ENCODE peak calls at places on chromosomes 11 and 22, in ten cellular contexts. F, P, W, L, Y, T, O, R, S and H are unnamed samples.

GRCh38 chr11:76666408-76666807 is 4.1 kb downstream of the LRRC32 start:
- DNase-seq in F (no peak), P (peak; percentile 55), W (peak; percentile 69), L (no peak), Y (no peak), T (no peak), O (no peak), R (no peak), S (peak; percentile 55), H (no peak)

GRCh38 chr11:113697798-113698407 is 8.2 kb downstream of the TMPRSS5 start:
- DNase-seq in F (no peak), P (no peak), W (no peak), L (no peak), Y (no peak), T (no peak), O (no peak), R (no peak), S (no peak), H (no peak)

GRCh38 chr11:20337526-20338154 is 25.9 kb upstream of the HTATIP2 start:
- DNase-seq in F (no peak), P (peak; percentile 13), W (no peak), L (no peak), Y (no peak), T (peak; percentile 47), O (no peak), R (no peak), S (peak; percentile 58), H (peak; percentile 59)

GRCh38 chr11:69801513-69802335 is 17.5 kb downstream of the FGF3 start:
- DNase-seq in F (peak; percentile 76), P (peak; percentile 5), W (no peak), L (no peak), Y (no peak), T (peak; percentile 26), O (no peak), R (no peak), S (peak; percentile 88), H (peak; percentile 47)

GRCh38 chr11:11510939-11511338 is 110.9 kb downstream of the GALNT18 start:
- DNase-seq in F (no peak), P (no peak), W (no peak), L (no peak), Y (no peak), T (peak; percentile 88), O (peak; percentile 98), R (peak; percentile 64), S (peak; percentile 53), H (peak; percentile 47)

GRCh38 chr22:38317995-38318715 is 922 bp upstream of the CSNK1E start:
- DNase-seq in F (no peak), P (peak; percentile 7), W (peak; percentile 75), L (no peak), Y (no peak), T (no peak), O (no peak), R (no peak), S (peak; percentile 59), H (no peak)

GRCh38 chr22:30605449-30606110 is 1.4 kb upstream of the TCN2 start:
- DNase-seq in F (peak; percentile 68), P (peak; percentile 67), W (peak; percentile 70), L (no peak), Y (peak; percentile 51), T (peak; percentile 37), O (no peak), R (no peak), S (peak; percentile 54), H (no peak)

GRCh38 chr11:59106363-59107336 is at the start of gene FAM111B:
- DNase-seq in F (peak; percentile 77), P (peak; percentile 93), W (peak; percentile 86), L (peak; percentile 29), Y (peak; percentile 87), T (peak; percentile 96), O (peak; percentile 80), R (peak; percentile 82), S (peak; percentile 76), H (peak; percentile 85)